ENCODE peak calls at places on chromosomes 2 and 18, in six cellular contexts. R is mesendoderm, Z is PC-3, V is fibroblast of lung, L is OCI-LY7, D is H1. F is an unnamed sample.

GRCh38 chr18:45755936-45756335 is 32.0 kb downstream of the SLC14A1 start:
- DNase-seq in R (no peak), Z (peak), V (peak), L (no peak), D (no peak), F (no peak)

GRCh38 chr2:44582363-44583008 is 220.7 kb downstream of the CAMKMT start:
- DNase-seq in R (no peak), Z (peak), V (peak), L (no peak), D (no peak), F (no peak)

GRCh38 chr2:147818741-147819140 is 26.1 kb upstream of the ACVR2A start:
- DNase-seq in R (no peak), Z (no peak), V (peak), L (no peak), D (no peak), F (no peak)

GRCh38 chr2:172282944-172283343 is 144.4 kb upstream of the ITGA6 start:
- DNase-seq in R (peak), Z (peak), V (peak), L (no peak), D (no peak), F (no peak)

GRCh38 chr2:127719301-127720218 is 18.3 kb downstream of the SFT2D3 start:
- DNase-seq in R (no peak), Z (no peak), V (no peak), L (no peak), D (no peak), F (no peak)

GRCh38 chr2:15238028-15238427 is 323.1 kb downstream of the NBAS start:
- DNase-seq in R (no peak), Z (no peak), V (no peak), L (no peak), D (no peak), F (no peak)

GRCh38 chr2:219459460-219460311 is 25.0 kb downstream of the SPEG start:
- DNase-seq in R (peak), Z (peak), V (peak), L (peak), D (peak), F (peak)

GRCh38 chr2:54579682-54580349 is 123.7 kb downstream of the SPTBN1 start:
- DNase-seq in R (no peak), Z (peak), V (no peak), L (peak), D (no peak), F (no peak)

GRCh38 chr2:177275671-177276070 is 11.1 kb upstream of the NFE2L2 start:
- DNase-seq in R (no peak), Z (no peak), V (peak), L (no peak), D (no peak), F (no peak)

GRCh38 chr2:66370824-66371223 is 64.1 kb upstream of the MEIS1 start:
- DNase-seq in R (no peak), Z (peak), V (no peak), L (no peak), D (no peak), F (no peak)

GRCh38 chr2:205683179-205683978 is 1.1 kb downstream of the NRP2 start:
- DNase-seq in R (no peak), Z (peak), V (peak), L (no peak), D (peak), F (no peak)

GRCh38 chr2:62784341-62784740 is 78.8 kb downstream of the EHBP1 start:
- DNase-seq in R (no peak), Z (no peak), V (no peak), L (no peak), D (no peak), F (no peak)

GRCh38 chr2:33444961-33445360 is 31.5 kb upstream of the RASGRP3 start:
- DNase-seq in R (no peak), Z (no peak), V (no peak), L (no peak), D (no peak), F (no peak)

GRCh38 chr2:234502285-234502918 is 5.5 kb upstream of the ARL4C start:
- DNase-seq in R (peak), Z (peak), V (peak), L (no peak), D (no peak), F (no peak)

GRCh38 chr2:238162516-238163441 is 4.0 kb downstream of the ERFE start:
- DNase-seq in R (no peak), Z (no peak), V (no peak), L (no peak), D (peak), F (no peak)

GRCh38 chr2:72278046-72278445 is 130.4 kb upstream of the CYP26B1 start:
- DNase-seq in R (peak), Z (peak), V (peak), L (no peak), D (no peak), F (no peak)

GRCh38 chr2:56531668-56532420 is 348.1 kb downstream of the CCDC85A start:
- DNase-seq in R (no peak), Z (peak), V (no peak), L (no peak), D (no peak), F (no peak)

GRCh38 chr2:49255325-49256023 is 101.2 kb upstream of the FSHR start:
- DNase-seq in R (no peak), Z (peak), V (peak), L (no peak), D (no peak), F (no peak)

GRCh38 chr2:190443778-190444481 is 35.8 kb downstream of the MFSD6 start:
- DNase-seq in R (no peak), Z (peak), V (peak), L (no peak), D (no peak), F (no peak)

GRCh38 chr2:76491503-76491902 is 780.8 kb upstream of the GCFC2 start:
- DNase-seq in R (no peak), Z (no peak), V (no peak), L (no peak), D (no peak), F (no peak)

GRCh38 chr2:19559596-19560240 is 201.3 kb upstream of the OSR1 start:
- DNase-seq in R (no peak), Z (peak), V (no peak), L (peak), D (no peak), F (no peak)

GRCh38 chr18:47679864-47680263 is 250.6 kb downstream of the SMAD2 start:
- DNase-seq in R (no peak), Z (no peak), V (no peak), L (no peak), D (no peak), F (no peak)

GRCh38 chr2:46294185-46294836 is 2.9 kb upstream of the EPAS1 start:
- DNase-seq in R (peak), Z (peak), V (no peak), L (no peak), D (peak), F (peak)

GRCh38 chr2:42568431-42569115 is at the start of gene MTA3:
- DNase-seq in R (peak), Z (peak), V (peak), L (peak), D (peak), F (peak)

GRCh38 chr18:48663931-48664847 is 125.4 kb downstream of the CTIF start:
- DNase-seq in R (peak), Z (peak), V (peak), L (peak), D (peak), F (peak)

GRCh38 chr2:230777681-230778080 is 65.0 kb downstream of the CAB39 start:
- DNase-seq in R (no peak), Z (peak), V (no peak), L (no peak), D (no peak), F (no peak)

GRCh38 chr2:72990695-72991438 is 73.5 kb downstream of the EMX1 start:
- DNase-seq in R (no peak), Z (no peak), V (no peak), L (no peak), D (peak), F (no peak)

GRCh38 chr2:167550448-167550847 is 662.2 kb downstream of the XIRP2 start:
- DNase-seq in R (peak), Z (peak), V (peak), L (peak), D (no peak), F (peak)

GRCh38 chr2:30765876-30766470 is 41.3 kb downstream of the CAPN13 start:
- DNase-seq in R (no peak), Z (no peak), V (no peak), L (no peak), D (no peak), F (no peak)

GRCh38 chr18:39842042-39842791 is 2112.8 kb upstream of the PIK3C3 start:
- DNase-seq in R (peak), Z (no peak), V (no peak), L (no peak), D (no peak), F (peak)

GRCh38 chr2:171553858-171554257 is 31.6 kb downstream of the CYBRD1 start:
- DNase-seq in R (peak), Z (no peak), V (peak), L (peak), D (no peak), F (peak)

GRCh38 chr2:168181825-168182224 is 65.6 kb downstream of the STK39 start:
- DNase-seq in R (no peak), Z (peak), V (no peak), L (no peak), D (no peak), F (no peak)

GRCh38 chr2:167640096-167640495 is 607.3 kb downstream of the STK39 start:
- DNase-seq in R (no peak), Z (no peak), V (no peak), L (no peak), D (no peak), F (no peak)

GRCh38 chr2:99480390-99480789 is 9.4 kb downstream of the REV1 start:
- DNase-seq in R (no peak), Z (peak), V (no peak), L (no peak), D (no peak), F (no peak)

GRCh38 chr2:26651458-26652155 is 10.4 kb upstream of the CIB4 start:
- DNase-seq in R (no peak), Z (no peak), V (no peak), L (no peak), D (no peak), F (no peak)

GRCh38 chr18:48657446-48658120 is 118.8 kb downstream of the CTIF start:
- DNase-seq in R (no peak), Z (no peak), V (no peak), L (no peak), D (no peak), F (no peak)

GRCh38 chr18:67308819-67309218 is 207.7 kb downstream of the DSEL start:
- DNase-seq in R (no peak), Z (no peak), V (no peak), L (no peak), D (no peak), F (no peak)

GRCh38 chr2:232487385-232488096 is at the start of gene ECEL1:
- DNase-seq in R (peak), Z (no peak), V (no peak), L (no peak), D (peak), F (peak)

GRCh38 chr2:72275084-72275483 is 127.4 kb upstream of the CYP26B1 start:
- DNase-seq in R (no peak), Z (no peak), V (no peak), L (no peak), D (no peak), F (no peak)

GRCh38 chr2:131094655-131095281 is 1.5 kb upstream of the FAM168B start:
- DNase-seq in R (no peak), Z (peak), V (no peak), L (no peak), D (no peak), F (no peak)

GRCh38 chr2:131093066-131093842 is at the start of gene FAM168B:
- DNase-seq in R (peak), Z (peak), V (peak), L (peak), D (peak), F (peak)

DNA sequence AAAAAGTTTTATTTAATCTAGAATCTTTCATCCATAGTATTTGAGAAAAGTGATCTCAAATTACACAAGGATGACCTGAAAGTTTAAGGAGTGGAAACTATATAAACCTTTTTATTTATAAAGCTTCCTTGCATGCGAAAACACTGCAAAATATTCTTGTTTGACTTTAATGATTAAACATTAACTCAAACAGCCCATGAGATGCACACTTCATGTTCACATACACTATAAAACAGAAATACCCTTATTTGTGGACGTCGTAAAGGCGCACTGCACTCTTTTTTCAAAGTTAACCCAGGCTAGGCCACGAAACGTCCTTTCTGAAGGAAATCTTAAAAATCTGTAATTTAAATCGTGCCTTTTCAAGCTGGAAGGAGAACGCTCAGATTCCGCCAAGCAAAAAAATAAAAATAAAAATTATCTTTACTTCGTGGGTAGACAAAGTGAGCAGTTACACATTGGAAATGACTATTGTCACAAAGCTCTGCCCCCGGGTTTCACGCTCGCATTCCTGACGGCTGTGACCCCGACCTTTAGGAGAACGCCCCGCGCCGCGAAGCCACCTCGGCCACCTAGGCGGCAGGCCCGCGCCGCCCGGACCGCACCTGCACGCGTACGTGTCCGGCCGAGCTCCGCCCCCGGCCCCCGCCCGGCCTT is 723 bp downstream of the FAM168B start:
- DNase-seq in R (no peak), Z (no peak), V (no peak), L (no peak), D (no peak), F (no peak)
- H3K4me2 ChIP-seq in R (peak), Z (peak), V (peak), L (peak), D (peak), F (peak)

GRCh38 chr2:150479075-150479915 is 8.2 kb downstream of the RND3 start:
- DNase-seq in R (no peak), Z (peak), V (peak), L (no peak), D (no peak), F (no peak)
- H3K4me2 ChIP-seq in R (no peak), Z (peak), V (peak), L (no peak), D (no peak), F (peak)

GRCh38 chr2:130353291-130354134 is 2.3 kb upstream of the PTPN18 start:
- DNase-seq in R (no peak), Z (no peak), V (no peak), L (peak), D (peak), F (no peak)

GRCh38 chr2:130355578-130356431 is at the start of gene PTPN18:
- DNase-seq in R (peak), Z (peak), V (peak), L (peak), D (peak), F (peak)

GRCh38 chr2:130357864-130358263 is 2.0 kb downstream of the PTPN18 start:
- DNase-seq in R (no peak), Z (no peak), V (no peak), L (no peak), D (no peak), F (no peak)

GRCh38 chr2:130354135-130354420 is 1.8 kb upstream of the PTPN18 start:
- DNase-seq in R (no peak), Z (no peak), V (no peak), L (no peak), D (peak), F (no peak)

DNA sequence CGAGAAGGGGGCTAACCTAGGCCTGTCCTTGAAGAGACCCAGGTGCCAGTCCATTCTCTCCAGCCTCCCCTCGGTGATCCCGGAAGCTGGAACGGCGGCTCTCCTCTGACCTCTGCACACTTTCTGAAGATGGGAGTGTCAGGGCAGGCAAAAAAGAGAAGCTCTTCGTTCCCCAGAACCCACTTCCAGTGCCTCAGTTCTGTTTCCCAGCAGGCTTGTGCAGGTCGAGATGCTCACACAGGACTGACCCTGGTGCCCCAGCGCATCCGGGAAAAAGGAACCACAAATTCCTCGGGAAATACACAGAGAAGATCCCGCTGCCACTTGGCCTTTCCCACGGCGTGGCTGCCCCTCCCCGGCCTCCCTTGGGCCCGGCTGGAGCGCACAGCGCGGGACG is 677 bp upstream of the PTPN18 start:
- DNase-seq in R (no peak), Z (no peak), V (no peak), L (peak), D (no peak), F (no peak)
- H3K4me2 ChIP-seq in R (peak), Z (peak), V (peak), L (peak), D (peak), F (peak)

GRCh38 chr18:63074987-63075404 is 244.6 kb downstream of the BCL2 start:
- DNase-seq in R (peak), Z (peak), V (peak), L (no peak), D (peak), F (peak)

GRCh38 chr18:63069496-63069895 is 250.1 kb downstream of the BCL2 start:
- DNase-seq in R (no peak), Z (no peak), V (no peak), L (no peak), D (no peak), F (no peak)

GRCh38 chr18:63073481-63073880 is 246.1 kb downstream of the BCL2 start:
- DNase-seq in R (no peak), Z (peak), V (no peak), L (peak), D (no peak), F (no peak)

GRCh38 chr18:63070750-63071502 is 248.6 kb downstream of the BCL2 start:
- DNase-seq in R (no peak), Z (no peak), V (no peak), L (no peak), D (no peak), F (no peak)

GRCh38 chr18:63071566-63072175 is 247.9 kb downstream of the BCL2 start:
- DNase-seq in R (no peak), Z (peak), V (no peak), L (no peak), D (no peak), F (no peak)
- H3K4me2 ChIP-seq in R (no peak), Z (no peak), V (no peak), L (no peak), D (no peak), F (no peak)

GRCh38 chr2:240146591-240147278 is 6.3 kb upstream of the OTOS start:
- DNase-seq in R (no peak), Z (no peak), V (no peak), L (no peak), D (no peak), F (no peak)
- H3K4me2 ChIP-seq in R (no peak), Z (no peak), V (no peak), L (no peak), D (no peak), F (no peak)

GRCh38 chr18:10461989-10462388 is 7.6 kb downstream of the APCDD1 start:
- DNase-seq in R (no peak), Z (no peak), V (no peak), L (no peak), D (no peak), F (no peak)

GRCh38 chr18:10463741-10464140 is 9.3 kb downstream of the APCDD1 start:
- DNase-seq in R (no peak), Z (no peak), V (no peak), L (no peak), D (no peak), F (no peak)

GRCh38 chr18:10465157-10465990 is 10.9 kb downstream of the APCDD1 start:
- DNase-seq in R (no peak), Z (no peak), V (no peak), L (no peak), D (no peak), F (no peak)

GRCh38 chr18:10462597-10462996 is 8.2 kb downstream of the APCDD1 start:
- DNase-seq in R (no peak), Z (no peak), V (no peak), L (no peak), D (no peak), F (no peak)

GRCh38 chr18:10463096-10463495 is 8.7 kb downstream of the APCDD1 start:
- DNase-seq in R (no peak), Z (no peak), V (no peak), L (no peak), D (no peak), F (no peak)
- H3K4me2 ChIP-seq in R (no peak), Z (no peak), V (no peak), L (no peak), D (no peak), F (no peak)

GRCh38 chr2:9972621-9973445 is 21.3 kb downstream of the GRHL1 start:
- DNase-seq in R (no peak), Z (peak), V (peak), L (no peak), D (no peak), F (peak)
- H3K4me2 ChIP-seq in R (no peak), Z (peak), V (no peak), L (no peak), D (no peak), F (no peak)

GRCh38 chr2:101341901-101342624 is 33.6 kb upstream of the RNF149 start:
- DNase-seq in R (peak), Z (peak), V (peak), L (peak), D (peak), F (peak)
- H3K4me2 ChIP-seq in R (no peak), Z (peak), V (no peak), L (no peak), D (no peak), F (no peak)

F was measured in GM23338.